ENCODE peak calls at places on chromosomes 11 and 22, in nine cellular contexts. W is fibroblast of lung, E is HFFc6, O is heart right ventricle, L is B cell, N is WERI-Rb-1, X is RWPE1, H is lower leg skin, Z is tibial artery. F is an unnamed sample.

GRCh38 chr11:124108158-124108557 is 7.1 kb upstream of the VWA5A start:
- DNase-seq in W (peak), E (no peak), O (no peak), L (peak), N (peak), X (no peak), H (no peak), Z (no peak), F (peak)

GRCh38 chr11:70326365-70326803 is 55.9 kb downstream of the PPFIA1 start:
- DNase-seq in W (no peak), E (peak), O (peak), L (no peak), N (no peak), X (no peak), H (peak), Z (peak), F (no peak)

GRCh38 chr11:2816517-2816916 is 69.1 kb downstream of the CDKN1C start:
- DNase-seq in W (no peak), E (no peak), O (no peak), L (no peak), N (no peak), X (no peak), H (no peak), Z (no peak), F (no peak)

GRCh38 chr11:34050967-34051348 is 573 bp upstream of the CAPRIN1 start:
- DNase-seq in W (peak), E (peak), O (no peak), L (no peak), N (no peak), X (no peak), H (no peak), Z (no peak), F (no peak)

GRCh38 chr11:133347988-133348387 is 184.3 kb downstream of the OPCML start:
- DNase-seq in W (peak), E (no peak), O (no peak), L (no peak), N (no peak), X (no peak), H (no peak), Z (no peak), F (no peak)

GRCh38 chr11:19426719-19427066 is 185.9 kb upstream of the E2F8 start:
- DNase-seq in W (no peak), E (no peak), O (no peak), L (no peak), N (no peak), X (no peak), H (no peak), Z (no peak), F (no peak)

GRCh38 chr22:49331223-49331815 is 496.4 kb downstream of the BRD1 start:
- DNase-seq in W (no peak), E (no peak), O (no peak), L (no peak), N (no peak), X (no peak), H (no peak), Z (no peak), F (no peak)

GRCh38 chr11:62905927-62906531 is 15.1 kb downstream of the CHRM1 start:
- DNase-seq in W (peak), E (peak), O (peak), L (peak), N (peak), X (peak), H (peak), Z (peak), F (no peak)

GRCh38 chr11:111299111-111300026 is 1.0 kb downstream of the POU2AF3 start:
- DNase-seq in W (peak), E (peak), O (peak), L (peak), N (peak), X (peak), H (no peak), Z (peak), F (no peak)

GRCh38 chr11:13310443-13310842 is 32.9 kb downstream of the BMAL1 start:
- DNase-seq in W (no peak), E (no peak), O (no peak), L (no peak), N (no peak), X (no peak), H (no peak), Z (no peak), F (no peak)

GRCh38 chr11:119481667-119482400 is 58.9 kb upstream of the THY1 start:
- DNase-seq in W (no peak), E (no peak), O (no peak), L (no peak), N (no peak), X (no peak), H (no peak), Z (peak), F (no peak)

GRCh38 chr22:46425011-46425410 is 89.5 kb downstream of the TRMU start:
- DNase-seq in W (peak), E (peak), O (no peak), L (no peak), N (no peak), X (no peak), H (no peak), Z (no peak), F (peak)

GRCh38 chr11:62830904-62831519 is 839 bp downstream of the STX5 start:
- DNase-seq in W (no peak), E (no peak), O (no peak), L (no peak), N (no peak), X (no peak), H (no peak), Z (no peak), F (no peak)

GRCh38 chr11:68297494-68297811 is 14.9 kb upstream of the LRP5 start:
- DNase-seq in W (no peak), E (no peak), O (no peak), L (no peak), N (no peak), X (no peak), H (no peak), Z (no peak), F (no peak)

GRCh38 chr11:121890377-121890776 is 225.6 kb downstream of the BLID start:
- DNase-seq in W (peak), E (peak), O (no peak), L (no peak), N (no peak), X (no peak), H (no peak), Z (no peak), F (no peak)

GRCh38 chr11:112771847-112772246 is 189.4 kb upstream of the NCAM1 start:
- DNase-seq in W (no peak), E (no peak), O (no peak), L (no peak), N (no peak), X (no peak), H (no peak), Z (no peak), F (no peak)

GRCh38 chr11:88348870-88349269 is 11.3 kb upstream of the CTSC start:
- DNase-seq in W (no peak), E (no peak), O (no peak), L (no peak), N (no peak), X (no peak), H (no peak), Z (no peak), F (no peak)

GRCh38 chr11:119709638-119710346 is 19.2 kb downstream of the NECTIN1 start:
- DNase-seq in W (peak), E (no peak), O (peak), L (no peak), N (peak), X (no peak), H (no peak), Z (no peak), F (no peak)

GRCh38 chr11:78428773-78429172 is 11.2 kb upstream of the GAB2 start:
- DNase-seq in W (no peak), E (no peak), O (no peak), L (no peak), N (no peak), X (no peak), H (no peak), Z (no peak), F (no peak)

GRCh38 chr22:43293661-43294392 is 49.3 kb downstream of the SCUBE1 start:
- DNase-seq in W (no peak), E (no peak), O (no peak), L (no peak), N (peak), X (no peak), H (peak), Z (no peak), F (no peak)

GRCh38 chr11:8263109-8263768 is 439 bp downstream of the LMO1 start:
- DNase-seq in W (peak), E (no peak), O (no peak), L (no peak), N (peak), X (no peak), H (no peak), Z (peak), F (no peak)

GRCh38 chr11:106216281-106216680 is 138.8 kb downstream of the AASDHPPT start:
- DNase-seq in W (peak), E (no peak), O (peak), L (no peak), N (no peak), X (no peak), H (no peak), Z (no peak), F (no peak)

GRCh38 chr11:67571443-67571842 is 12.2 kb upstream of the GSTP1 start:
- DNase-seq in W (no peak), E (no peak), O (no peak), L (no peak), N (no peak), X (no peak), H (no peak), Z (no peak), F (no peak)

GRCh38 chr22:41411021-41411851 is 29.5 kb downstream of the TEF start:
- DNase-seq in W (no peak), E (no peak), O (no peak), L (no peak), N (no peak), X (no peak), H (no peak), Z (peak), F (no peak)

GRCh38 chr11:122634507-122634906 is 21.0 kb upstream of the UBASH3B start:
- DNase-seq in W (peak), E (peak), O (no peak), L (no peak), N (no peak), X (no peak), H (no peak), Z (no peak), F (no peak)

GRCh38 chr11:77677138-77677537 is 39.5 kb upstream of the CLNS1A start:
- DNase-seq in W (no peak), E (no peak), O (no peak), L (no peak), N (no peak), X (no peak), H (no peak), Z (no peak), F (no peak)

GRCh38 chr11:80462211-80462610 is 1021.4 kb upstream of the TENM4 start:
- DNase-seq in W (peak), E (no peak), O (no peak), L (no peak), N (no peak), X (peak), H (no peak), Z (no peak), F (peak)

GRCh38 chr11:71114124-71114851 is 138.1 kb downstream of the SHANK2 start:
- DNase-seq in W (no peak), E (no peak), O (no peak), L (no peak), N (no peak), X (no peak), H (no peak), Z (no peak), F (no peak)

GRCh38 chr11:102666331-102666957 is 39.1 kb downstream of the MMP27 start:
- DNase-seq in W (peak), E (peak), O (no peak), L (peak), N (peak), X (peak), H (no peak), Z (no peak), F (peak)

GRCh38 chr11:20873054-20873453 is 203.7 kb downstream of the NELL1 start:
- DNase-seq in W (no peak), E (no peak), O (no peak), L (no peak), N (peak), X (no peak), H (no peak), Z (no peak), F (peak)
- TF ChIP-seq CTCF in W (no peak), E (no peak), O (no peak), L (no peak), N (peak), X (no peak), H (no peak), Z (no peak), F (peak)

GRCh38 chr11:47270331-47271271 is 668 bp downstream of the MADD start:
- DNase-seq in W (peak), E (peak), O (peak), L (peak), N (peak), X (peak), H (no peak), Z (no peak), F (no peak)
- TF ChIP-seq CTCF in W (no peak), E (peak), O (no peak), L (no peak), N (no peak), X (peak), H (no peak), Z (no peak), F (no peak)

GRCh38 chr22:30821863-30822215 is 127.2 kb downstream of the OSBP2 start:
- DNase-seq in W (no peak), E (no peak), O (no peak), L (no peak), N (no peak), X (no peak), H (no peak), Z (no peak), F (no peak)

GRCh38 chr22:30821381-30821780 is 126.7 kb downstream of the OSBP2 start:
- DNase-seq in W (no peak), E (no peak), O (no peak), L (no peak), N (no peak), X (no peak), H (no peak), Z (no peak), F (no peak)

GRCh38 chr22:30824096-30824495 is 129.4 kb downstream of the OSBP2 start:
- DNase-seq in W (no peak), E (no peak), O (no peak), L (no peak), N (no peak), X (no peak), H (no peak), Z (no peak), F (no peak)

GRCh38 chr22:30822216-30823014 is 127.7 kb downstream of the OSBP2 start:
- DNase-seq in W (peak), E (no peak), O (no peak), L (no peak), N (no peak), X (peak), H (no peak), Z (no peak), F (no peak)

GRCh38 chr22:30823015-30823370 is 128.3 kb downstream of the OSBP2 start:
- DNase-seq in W (no peak), E (no peak), O (no peak), L (no peak), N (no peak), X (peak), H (no peak), Z (no peak), F (no peak)
- TF ChIP-seq CTCF in W (no peak), E (no peak), O (no peak), L (no peak), N (no peak), X (no peak), H (no peak), Z (no peak), F (no peak)

DNA sequence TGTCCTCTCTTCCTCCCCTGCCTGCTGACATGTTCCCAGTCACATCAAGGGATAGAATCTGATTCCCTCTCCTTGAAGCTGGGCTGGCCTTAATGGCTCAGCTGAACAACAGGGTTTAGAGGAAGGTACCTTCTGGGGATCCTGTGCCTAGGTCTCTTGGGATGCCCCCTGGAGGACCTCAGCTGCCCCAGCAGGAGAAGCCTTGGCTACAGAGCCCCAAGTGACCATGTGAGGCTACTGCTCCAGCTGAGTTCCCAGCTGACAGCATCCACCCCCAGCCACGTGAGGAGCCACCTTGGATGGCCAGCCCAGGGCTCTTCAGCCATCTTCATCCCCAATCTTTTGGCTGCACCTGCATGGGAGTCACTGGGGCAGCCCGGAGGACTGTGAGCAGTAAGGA is 1499.3 kb downstream of the TBC1D22A start:
- DNase-seq in W (no peak), E (no peak), O (no peak), L (no peak), N (no peak), X (no peak), H (no peak), Z (no peak), F (no peak)
- TF ChIP-seq CTCF in W (no peak), E (no peak), O (no peak), L (no peak), N (peak), X (no peak), H (no peak), Z (no peak), F (no peak)